ENCODE peak calls at places on chromosome 5, in six cellular contexts. T is stomach, O is transverse colon, D is GM12878, H is endothelial cell of umbilical vein, Q is prostate gland. W is an unnamed sample.
A peak's percentile ranks its signal among the peaks of the same experiment; 100 is the strongest.

GRCh38 chr5:96984506-96985192 is 48.8 kb downstream of the LNPEP start:
- DNase-seq in T (no peak), O (peak; percentile 11), D (no peak), H (peak; percentile 33), Q (no peak), W (no peak)

GRCh38 chr5:66080664-66081063 is 63.4 kb upstream of the SREK1 start:
- DNase-seq in T (no peak), O (no peak), D (no peak), H (no peak), Q (no peak), W (no peak)

GRCh38 chr5:154606246-154606645 is 128.2 kb upstream of the HAND1 start:
- DNase-seq in T (no peak), O (no peak), D (no peak), H (no peak), Q (no peak), W (no peak)

GRCh38 chr5:57335092-57335491 is 147.5 kb downstream of the ACTBL2 start:
- DNase-seq in T (no peak), O (no peak), D (no peak), H (peak; percentile 81), Q (no peak), W (no peak)

GRCh38 chr5:77640577-77641396 is 2.3 kb upstream of the OTP start:
- DNase-seq in T (no peak), O (no peak), D (no peak), H (no peak), Q (no peak), W (no peak)

GRCh38 chr5:125199968-125200841 is 453.8 kb upstream of the ZNF608 start:
- DNase-seq in T (peak; percentile 29), O (no peak), D (no peak), H (peak; percentile 13), Q (no peak), W (no peak)

GRCh38 chr5:94830520-94830919 is 212.1 kb downstream of the SLF1 start:
- DNase-seq in T (no peak), O (no peak), D (no peak), H (peak; percentile 20), Q (no peak), W (no peak)

GRCh38 chr5:100520348-100520747 is 14.8 kb upstream of the FAM174A start:
- DNase-seq in T (no peak), O (no peak), D (no peak), H (no peak), Q (no peak), W (no peak)

GRCh38 chr5:74075496-74075895 is 449.5 kb downstream of the ARHGEF28 start:
- DNase-seq in T (no peak), O (no peak), D (no peak), H (no peak), Q (no peak), W (no peak)

GRCh38 chr5:172113036-172113435 is 75.0 kb downstream of the STK10 start:
- DNase-seq in T (no peak), O (peak; percentile 53), D (peak; percentile 68), H (no peak), Q (no peak), W (no peak)

GRCh38 chr5:172110921-172111873 is 76.8 kb downstream of the STK10 start:
- DNase-seq in T (peak; percentile 69), O (peak; percentile 68), D (peak; percentile 93), H (peak; percentile 21), Q (no peak), W (peak; percentile 73)

GRCh38 chr5:172115541-172115982 is 72.5 kb downstream of the STK10 start:
- DNase-seq in T (no peak), O (no peak), D (no peak), H (no peak), Q (no peak), W (no peak)

GRCh38 chr5:172117977-172118701 is 69.9 kb downstream of the STK10 start:
- DNase-seq in T (no peak), O (no peak), D (no peak), H (no peak), Q (no peak), W (no peak)

GRCh38 chr5:172114875-172115422 is 73.1 kb downstream of the STK10 start:
- DNase-seq in T (peak; percentile 43), O (peak; percentile 66), D (peak; percentile 93), H (no peak), Q (no peak), W (peak; percentile 76)
- TF ChIP-seq POLR2AphosphoS5 in T (no peak), O (no peak), D (peak; percentile 93), H (no peak), Q (no peak), W (peak; percentile 94)

DNA sequence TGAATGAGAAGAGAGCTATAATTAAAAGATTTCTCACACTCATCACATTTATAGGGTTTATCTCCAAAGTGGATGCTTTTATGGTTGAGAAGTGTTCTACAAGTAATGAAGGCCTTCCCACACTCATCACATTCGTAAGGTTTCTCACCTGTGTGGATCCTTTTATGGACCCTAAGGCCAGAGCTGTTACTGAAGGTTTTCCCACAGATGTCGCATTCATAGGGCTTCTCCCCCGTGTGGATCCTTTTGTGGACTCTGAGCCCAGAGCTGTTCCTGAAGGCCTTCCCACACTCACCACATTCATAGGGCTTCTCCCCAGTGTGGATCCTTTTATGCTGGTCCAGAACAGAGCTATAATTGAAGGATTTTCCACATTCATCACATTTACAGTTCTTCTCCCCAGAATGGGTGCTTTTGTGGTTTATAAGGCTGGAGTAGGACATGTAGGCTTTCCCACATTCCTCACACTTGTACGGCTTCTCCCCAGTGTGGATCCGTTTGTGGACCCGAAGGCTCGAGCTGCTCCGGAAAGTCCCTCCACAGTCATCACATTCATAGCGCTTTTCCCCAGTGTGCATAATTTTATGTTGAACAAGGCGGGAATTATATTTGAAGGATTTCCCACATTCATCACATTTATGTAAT is 10.5 kb downstream of the ZFP62 start:
- DNase-seq in T (no peak), O (no peak), D (no peak), H (no peak), Q (no peak), W (no peak)
- TF ChIP-seq POLR2A in T (no peak), O (no peak), D (no peak), H (no peak), Q (no peak), W (no peak)

GRCh38 chr5:115787426-115787825 is 29.0 kb downstream of the CDO1 start:
- DNase-seq in T (no peak), O (no peak), D (no peak), H (no peak), Q (no peak), W (no peak)

GRCh38 chr5:115788440-115788839 is 28.0 kb downstream of the CDO1 start:
- DNase-seq in T (no peak), O (no peak), D (no peak), H (no peak), Q (no peak), W (no peak)

DNA sequence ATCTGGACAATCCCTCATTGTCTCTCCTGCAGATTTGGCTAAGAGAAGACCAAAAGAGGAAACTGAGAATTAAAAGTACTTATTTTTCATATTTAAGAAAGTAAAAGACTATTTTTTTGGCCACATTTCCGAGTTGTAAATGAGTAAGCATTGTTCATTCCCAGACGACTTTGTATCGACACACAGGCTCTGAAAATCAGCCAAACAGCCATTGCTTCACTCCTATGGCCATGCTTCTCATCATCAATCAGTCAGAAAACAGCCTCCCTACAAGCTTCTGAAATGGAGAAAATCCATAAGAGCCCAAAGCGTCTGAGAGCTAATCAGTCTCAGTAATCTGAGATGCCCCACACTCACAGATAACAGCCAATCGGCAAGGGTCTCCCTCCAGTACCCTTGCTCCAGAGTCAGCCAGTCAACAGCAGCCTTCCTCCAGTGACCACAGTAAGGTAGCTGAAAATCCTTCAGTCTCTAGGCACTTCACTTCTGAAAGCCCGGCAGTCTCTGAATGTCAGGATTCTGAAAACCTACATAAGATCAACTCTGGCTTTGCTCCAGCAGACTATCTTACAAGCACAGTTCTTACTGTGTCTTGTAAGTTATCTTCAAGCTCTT is 31.0 kb downstream of the CDO1 start:
- DNase-seq in T (no peak), O (no peak), D (no peak), H (no peak), Q (no peak), W (no peak)
- TF ChIP-seq POLR2AphosphoS5 in T (no peak), O (no peak), D (no peak), H (no peak), Q (no peak), W (no peak)

GRCh38 chr5:82274343-82275266 is 3.5 kb downstream of the RPS23 start:
- DNase-seq in T (no peak), O (no peak), D (no peak), H (no peak), Q (no peak), W (no peak)

GRCh38 chr5:82276800-82277612 is 1.1 kb downstream of the RPS23 start:
- DNase-seq in T (no peak), O (no peak), D (no peak), H (no peak), Q (no peak), W (no peak)

GRCh38 chr5:82272957-82273356 is 5.2 kb downstream of the RPS23 start:
- DNase-seq in T (no peak), O (no peak), D (no peak), H (no peak), Q (no peak), W (no peak)

GRCh38 chr5:82277613-82277986 is 554 bp downstream of the RPS23 start:
- DNase-seq in T (no peak), O (no peak), D (no peak), H (no peak), Q (no peak), W (no peak)

DNA sequence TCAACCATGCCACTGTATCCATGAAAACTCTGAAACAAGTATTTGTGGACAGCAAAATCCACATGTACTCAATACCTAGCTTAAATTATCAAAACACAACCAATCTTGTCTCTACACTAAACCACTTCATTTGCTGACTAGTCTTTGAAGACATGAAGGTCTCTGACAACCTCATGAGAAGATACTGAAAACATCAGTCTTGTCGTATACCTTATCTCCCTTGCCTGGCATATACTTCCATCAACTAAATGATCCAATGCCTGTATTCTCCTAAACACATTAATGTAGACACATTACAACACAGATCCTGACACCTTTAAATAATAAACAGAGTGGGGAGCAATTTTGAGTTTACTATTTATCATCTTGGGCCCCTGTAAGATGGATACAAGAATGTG is 2.9 kb downstream of the RPS23 start:
- DNase-seq in T (no peak), O (no peak), D (no peak), H (no peak), Q (no peak), W (no peak)
- TF ChIP-seq POLR2A in T (no peak), O (no peak), D (no peak), H (no peak), Q (no peak), W (peak; percentile 61)

DNA sequence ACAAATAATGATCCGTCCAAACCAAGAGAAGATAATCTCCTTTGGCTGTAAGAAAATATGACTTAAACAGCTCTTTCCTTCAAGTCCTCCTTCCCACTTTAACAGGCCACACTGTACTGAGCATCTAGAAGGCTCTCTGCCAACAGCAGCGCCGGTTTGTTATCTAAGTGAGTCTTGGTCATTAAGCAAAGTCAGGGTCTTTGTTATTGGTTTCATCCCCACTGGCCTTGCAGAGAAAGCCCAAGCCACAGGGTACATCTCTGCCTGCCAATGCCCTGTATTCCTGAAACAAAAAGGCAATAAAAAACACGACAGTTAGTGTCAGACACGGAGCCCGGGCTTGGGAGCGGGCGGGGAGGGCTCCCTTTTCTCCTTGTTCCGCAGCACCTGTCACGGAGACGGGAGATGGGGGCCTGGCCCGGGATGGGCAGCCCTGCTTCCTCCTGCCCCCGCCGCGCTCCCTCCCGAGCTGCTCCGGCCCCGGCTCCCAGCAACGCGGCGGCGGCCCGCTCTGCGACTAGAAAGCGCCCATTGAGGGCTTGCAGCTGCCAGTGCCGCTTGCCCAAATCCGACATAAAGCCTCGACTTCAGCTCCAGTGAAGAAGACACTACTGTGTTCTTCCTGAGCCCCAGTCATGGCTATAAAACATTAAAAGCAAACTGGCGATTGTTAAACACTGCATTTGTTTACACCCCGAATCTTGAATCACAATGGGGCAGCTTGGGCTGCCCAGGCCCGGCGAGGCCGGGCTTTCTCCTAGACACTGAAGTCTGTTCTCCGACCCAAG is 28.1 kb upstream of the PIK3R1 start:
- DNase-seq in T (no peak), O (no peak), D (no peak), H (peak; percentile 24), Q (peak; percentile 16), W (no peak)
- TF ChIP-seq POLR2AphosphoS5 in T (no peak), O (no peak), D (no peak), H (no peak), Q (no peak), W (no peak)

GRCh38 chr5:68215888-68216736 is 556 bp downstream of the PIK3R1 start:
- DNase-seq in T (peak; percentile 48), O (peak; percentile 71), D (no peak), H (no peak), Q (peak; percentile 32), W (peak; percentile 52)
- TF ChIP-seq POLR2A in T (no peak), O (no peak), D (no peak), H (peak; percentile 12), Q (no peak), W (no peak)

W was measured in GM12892.